ENCODE peak calls at places on chromosomes 3 and 15, in five cellular contexts. R is CD4-positive, alpha-beta T cell; U is A549; S is right lobe of liver; K is upper lobe of left lung. H is an unnamed sample.

GRCh38 chr3:11093823-11094340 is 60.4 kb upstream of the HRH1 start:
- DNase-seq in S (no peak), U (no peak), R (no peak), K (no peak), H (no peak)

GRCh38 chr15:90871097-90871715 is 2.8 kb downstream of the FURIN start:
- DNase-seq in U (no peak), S (no peak), K (no peak), R (peak; percentile 43), H (no peak)

GRCh38 chr3:139117136-139117675 is 72.5 kb upstream of the PRR23C start:
- DNase-seq in U (no peak), R (no peak), K (no peak), S (no peak), H (no peak)

GRCh38 chr15:63075072-63075995 is 32.8 kb downstream of the TPM1 start:
- DNase-seq in U (no peak), K (no peak), R (no peak), S (no peak), H (no peak)

GRCh38 chr15:74837482-74837881 is 5.5 kb downstream of the ULK3 start:
- DNase-seq in K (no peak), S (no peak), U (no peak), R (no peak), H (no peak)

GRCh38 chr3:177358085-177358967 is 161.0 kb upstream of the TBL1XR1 start:
- DNase-seq in S (peak; percentile 89), K (peak; percentile 89), R (peak; percentile 36), U (peak; percentile 76), H (no peak)

GRCh38 chr15:64897345-64897985 is 14.2 kb upstream of the ANKDD1A start:
- DNase-seq in U (no peak), R (no peak), K (peak; percentile 83), S (peak; percentile 75), H (peak; percentile 45)

GRCh38 chr3:171622126-171622525 is 161.9 kb upstream of the TNIK start:
- DNase-seq in U (no peak), S (no peak), K (no peak), R (no peak), H (no peak)

GRCh38 chr3:163490119-163490518 is 1588.2 kb downstream of the SI start:
- DNase-seq in S (peak; percentile 62), R (no peak), U (peak; percentile 2), K (peak; percentile 37), H (no peak)

GRCh38 chr3:37040231-37040630 is 46.9 kb downstream of the MLH1 start:
- DNase-seq in R (no peak), U (no peak), K (no peak), S (no peak), H (no peak)

GRCh38 chr3:170355738-170356595 is 1.5 kb upstream of the SKIL start:
- DNase-seq in R (no peak), S (no peak), K (peak; percentile 30), U (no peak), H (no peak)

GRCh38 chr3:141538568-141538967 is 51.7 kb downstream of the RASA2 start:
- DNase-seq in R (no peak), K (no peak), S (no peak), U (no peak), H (no peak)

GRCh38 chr15:80251505-80252280 is at the start of gene CTXND1:
- DNase-seq in K (no peak), R (no peak), S (peak; percentile 67), U (no peak), H (no peak)

GRCh38 chr3:29240248-29240647 is 40.6 kb upstream of the RBMS3 start:
- DNase-seq in R (no peak), U (no peak), K (no peak), S (no peak), H (peak; percentile 38)

GRCh38 chr3:107701299-107701698 is 178.5 kb downstream of the BBX start:
- DNase-seq in U (no peak), S (no peak), K (no peak), R (no peak), H (no peak)

GRCh38 chr15:31438601-31439265 is 112.1 kb downstream of the KLF13 start:
- DNase-seq in K (peak; percentile 89), R (no peak), S (no peak), U (no peak), H (no peak)

GRCh38 chr15:79897701-79898113 is 893 bp upstream of the MTHFS start:
- DNase-seq in S (no peak), K (no peak), R (no peak), U (no peak), H (no peak)

GRCh38 chr3:14318638-14319037 is 83.8 kb upstream of the SLC6A6 start:
- DNase-seq in K (no peak), S (no peak), R (no peak), U (no peak), H (no peak)

GRCh38 chr15:78054518-78054917 is 23.0 kb downstream of the TBC1D2B start:
- DNase-seq in K (no peak), R (no peak), U (no peak), S (no peak), H (no peak)

GRCh38 chr3:124774305-124774673 is 44.0 kb downstream of the UMPS start:
- DNase-seq in S (no peak), U (peak; percentile 58), K (no peak), R (no peak), H (no peak)

GRCh38 chr15:51780636-51781035 is 29.2 kb downstream of the TMOD2 start:
- DNase-seq in K (no peak), R (no peak), U (no peak), S (no peak), H (no peak)

GRCh38 chr3:56763233-56763632 is 38.5 kb downstream of the ARHGEF3 start:
- DNase-seq in R (no peak), K (no peak), U (no peak), S (no peak), H (no peak)

GRCh38 chr15:37289109-37289765 is 188.9 kb upstream of the MEIS2 start:
- DNase-seq in K (no peak), S (peak; percentile 65), U (no peak), R (no peak), H (peak; percentile 11)

GRCh38 chr15:51315726-51316125 is 22.7 kb downstream of the CYP19A1 start:
- DNase-seq in U (no peak), K (no peak), R (no peak), S (no peak), H (no peak)

GRCh38 chr3:57184516-57184915 is 15.3 kb downstream of the HESX1 start:
- DNase-seq in U (no peak), S (no peak), K (no peak), R (no peak), H (no peak)

GRCh38 chr15:56927816-56928215 is 9.4 kb downstream of the TCF12 start:
- DNase-seq in U (no peak), K (no peak), S (no peak), R (no peak), H (no peak)

GRCh38 chr3:169128579-169128978 is 534.9 kb downstream of the MECOM start:
- DNase-seq in U (no peak), S (no peak), R (no peak), K (no peak), H (no peak)

GRCh38 chr3:153138267-153139210 is 23.5 kb upstream of the RAP2B start:
- DNase-seq in R (no peak), S (peak; percentile 66), U (peak; percentile 74), K (peak; percentile 88), H (peak; percentile 84)

GRCh38 chr15:52362497-52362896 is 66.9 kb upstream of the MYO5C start:
- DNase-seq in R (no peak), S (no peak), U (no peak), K (no peak), H (no peak)

GRCh38 chr3:191065183-191065805 is 133.7 kb upstream of the OSTN start:
- DNase-seq in K (no peak), S (no peak), R (no peak), U (no peak), H (no peak)

DNA sequence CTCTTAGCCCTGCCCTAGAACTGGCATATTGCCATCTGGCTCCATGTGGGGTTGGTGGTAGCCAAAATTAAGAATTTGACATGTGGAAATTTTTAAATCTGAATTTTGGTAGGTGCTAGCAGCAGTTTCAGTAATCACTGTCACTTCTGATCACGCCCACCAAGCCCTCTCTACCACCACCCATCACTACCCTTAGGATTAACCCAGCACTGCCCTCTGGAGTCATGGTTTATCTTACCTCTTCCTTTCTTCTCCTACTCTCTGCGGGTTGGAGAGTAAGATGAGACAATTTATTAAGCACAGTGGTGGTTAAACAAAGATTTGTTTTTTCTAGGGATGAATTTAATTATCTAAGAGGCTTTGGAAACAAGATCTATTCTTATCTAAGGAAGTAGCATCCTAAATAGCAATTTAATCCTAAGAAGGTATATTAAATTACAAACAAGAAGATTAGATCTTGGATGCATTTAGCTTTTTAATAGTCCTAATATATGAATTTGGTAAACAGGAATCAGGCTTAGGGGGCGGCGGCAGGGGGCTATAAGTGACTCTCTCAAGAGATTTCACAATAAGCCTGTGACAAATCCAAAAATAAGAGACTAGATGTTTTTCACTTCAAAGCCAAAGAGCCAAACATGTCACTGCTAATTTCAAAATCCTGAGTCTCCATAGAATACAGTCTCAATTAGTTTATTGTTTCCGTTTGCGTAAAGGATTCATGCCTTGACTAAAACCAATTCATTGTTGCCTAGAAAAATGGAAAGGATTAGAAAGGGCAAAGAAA is 498.4 kb upstream of the UBE2E2 start:
- DNase-seq in U (no peak), S (no peak), K (no peak), R (no peak), H (no peak)
- TF ChIP-seq CTCF in U (no peak), S (no peak), K (no peak), R (no peak), H (no peak)

DNA sequence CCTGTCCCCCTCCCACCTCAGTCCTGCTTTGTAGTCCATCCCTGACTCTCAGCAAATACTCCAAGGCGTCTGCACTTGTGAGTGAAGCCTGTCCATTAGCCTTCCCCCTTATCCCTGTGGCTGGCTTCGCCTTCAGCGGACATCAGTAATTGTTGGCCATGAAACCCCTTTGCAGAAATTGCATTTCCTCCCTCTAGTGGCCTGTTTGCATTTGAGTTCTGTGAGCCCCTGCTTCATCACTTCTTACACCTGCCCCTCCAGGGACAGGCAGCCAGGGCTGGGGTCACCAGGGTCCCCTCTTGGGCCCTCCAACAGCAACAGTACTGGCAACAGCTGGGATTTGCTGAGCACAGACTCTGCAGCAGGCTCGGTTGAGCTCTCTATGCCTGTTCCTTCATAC is 9.0 kb upstream of the LRRK1 start:
- DNase-seq in R (no peak), K (no peak), S (no peak), U (no peak), H (no peak)
- TF ChIP-seq CTCF in R (no peak), K (no peak), S (no peak), U (peak; percentile 19), H (peak; percentile 27)

DNA sequence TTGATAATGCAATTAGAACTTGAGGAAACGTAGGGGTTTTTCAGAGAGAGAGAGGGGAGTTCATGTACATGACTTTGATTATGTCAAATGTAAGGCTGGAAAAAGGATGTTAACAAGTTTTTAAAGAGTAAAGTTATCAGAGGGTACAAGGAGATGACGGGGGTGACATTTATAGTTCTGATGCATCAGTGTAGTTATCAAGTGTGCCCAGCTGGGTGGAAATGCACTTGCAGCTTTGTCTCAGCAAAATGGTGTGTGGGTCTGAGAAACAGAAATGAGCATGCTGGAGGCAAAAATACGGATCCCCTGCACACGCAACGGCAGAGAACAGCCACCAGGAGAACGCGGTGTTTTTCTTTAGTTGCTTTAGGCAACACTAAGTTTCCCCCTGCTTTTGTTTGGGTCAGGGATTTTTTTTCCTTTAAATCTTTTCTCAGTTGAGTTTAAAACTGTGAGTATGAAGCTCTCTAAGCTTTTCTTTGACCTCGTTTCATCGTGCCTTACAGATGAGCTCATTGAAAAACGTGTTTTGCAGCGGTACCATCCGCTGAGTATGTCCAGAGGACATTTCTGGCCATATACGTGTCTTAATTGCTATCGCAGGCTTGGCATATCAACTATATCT is 205.4 kb downstream of the PDZRN3 start:
- DNase-seq in R (no peak), S (no peak), U (no peak), K (no peak), H (no peak)
- TF ChIP-seq CTCF in R (no peak), S (no peak), U (no peak), K (no peak), H (peak; percentile 24)

GRCh38 chr3:131053021-131053420 is 26.3 kb downstream of the NEK11 start:
- DNase-seq in R (no peak), U (no peak), S (no peak), K (no peak), H (no peak)
- TF ChIP-seq CTCF in R (no peak), U (peak; percentile 42), S (peak; percentile 20), K (no peak), H (no peak)